ENCODE peak calls at places on chromosomes 16 and 17, in ten cellular contexts. M is colonic mucosa, W is endothelial cell of umbilical vein, J is foreskin fibroblast, B is omental fat pad, D is AG04450, V is Calu3, Q is T-helper 1 cell, E is cardiac muscle cell, R is A549. T is an unnamed sample.

GRCh38 chr17:59844884-59845594 is 47.7 kb downstream of the TUBD1 start:
- DNase-seq in M (no peak), W (peak; percentile 57), J (peak; percentile 44), B (no peak), D (no peak), V (no peak), Q (no peak), E (no peak), R (peak; percentile 89), T (no peak)

GRCh38 chr17:68101992-68102758 is 66.6 kb downstream of the KPNA2 start:
- DNase-seq in M (peak; percentile 60), W (peak; percentile 28), J (peak; percentile 27), B (no peak), D (no peak), V (peak; percentile 27), Q (no peak), E (peak; percentile 3), R (peak; percentile 23), T (no peak)

GRCh38 chr17:65279456-65279855 is 142.3 kb downstream of the RGS9 start:
- DNase-seq in M (no peak), W (no peak), J (no peak), B (no peak), D (no peak), V (no peak), Q (no peak), E (no peak), R (no peak), T (no peak)

GRCh38 chr17:73359987-73360410 is 48.2 kb upstream of the CDC42EP4 start:
- DNase-seq in M (peak; percentile 71), W (no peak), J (no peak), B (no peak), D (no peak), V (peak; percentile 76), Q (no peak), E (no peak), R (no peak), T (no peak)

GRCh38 chr17:4446326-4447051 is 12.7 kb downstream of the SPNS3 start:
- DNase-seq in M (no peak), W (peak; percentile 29), J (no peak), B (no peak), D (no peak), V (no peak), Q (no peak), E (no peak), R (no peak), T (no peak)

GRCh38 chr17:75346906-75347305 is 57.7 kb upstream of the SLC25A19 start:
- DNase-seq in M (no peak), W (no peak), J (peak; percentile 72), B (no peak), D (no peak), V (peak; percentile 30), Q (no peak), E (no peak), R (no peak), T (no peak)

GRCh38 chr17:48427598-48427997 is 2.4 kb downstream of the SKAP1 start:
- DNase-seq in M (no peak), W (no peak), J (no peak), B (no peak), D (no peak), V (no peak), Q (peak; percentile 49), E (no peak), R (no peak), T (no peak)

GRCh38 chr16:65070831-65071230 is 51.0 kb downstream of the CDH11 start:
- DNase-seq in M (peak; percentile 53), W (peak; percentile 82), J (peak; percentile 98), B (no peak), D (peak; percentile 90), V (no peak), Q (no peak), E (peak; percentile 23), R (peak; percentile 87), T (peak; percentile 96)

GRCh38 chr17:80108321-80108971 is 7.1 kb downstream of the GAA start:
- DNase-seq in M (no peak), W (no peak), J (no peak), B (no peak), D (no peak), V (no peak), Q (no peak), E (no peak), R (no peak), T (no peak)

GRCh38 chr16:1788708-1789100 is 4.8 kb downstream of the IGFALS start:
- DNase-seq in M (no peak), W (no peak), J (no peak), B (no peak), D (no peak), V (no peak), Q (peak; percentile 1), E (no peak), R (no peak), T (no peak)

GRCh38 chr17:31156326-31156725 is 61.5 kb downstream of the NF1 start:
- DNase-seq in M (no peak), W (no peak), J (peak; percentile 52), B (no peak), D (peak; percentile 21), V (no peak), Q (no peak), E (no peak), R (no peak), T (peak; percentile 64)

GRCh38 chr17:77128895-77129567 is 11.7 kb upstream of the SEC14L1 start:
- DNase-seq in M (no peak), W (no peak), J (peak; percentile 48), B (no peak), D (no peak), V (no peak), Q (no peak), E (no peak), R (no peak), T (no peak)

GRCh38 chr16:10536814-10537389 is 43.5 kb downstream of the EMP2 start:
- DNase-seq in M (no peak), W (no peak), J (no peak), B (no peak), D (no peak), V (no peak), Q (no peak), E (no peak), R (no peak), T (no peak)

GRCh38 chr16:58225965-58226602 is 28.2 kb upstream of the CSNK2A2 start:
- DNase-seq in M (no peak), W (no peak), J (no peak), B (no peak), D (no peak), V (no peak), Q (no peak), E (no peak), R (no peak), T (no peak)

GRCh38 chr16:14389359-14389758 is 240.7 kb downstream of the PARN start:
- DNase-seq in M (no peak), W (no peak), J (no peak), B (no peak), D (no peak), V (no peak), Q (no peak), E (no peak), R (no peak), T (no peak)

GRCh38 chr16:31880322-31880979 is 6.8 kb downstream of the ZNF267 start:
- DNase-seq in M (no peak), W (peak; percentile 66), J (peak; percentile 51), B (no peak), D (no peak), V (peak; percentile 23), Q (no peak), E (no peak), R (no peak), T (peak; percentile 75)

GRCh38 chr17:77884019-77884418 is 74.5 kb upstream of the TNRC6C start:
- DNase-seq in M (no peak), W (no peak), J (no peak), B (no peak), D (no peak), V (no peak), Q (no peak), E (peak; percentile 73), R (no peak), T (peak; percentile 16)

GRCh38 chr16:48720266-48720665 is 110.3 kb upstream of the N4BP1 start:
- DNase-seq in M (no peak), W (no peak), J (no peak), B (no peak), D (no peak), V (peak; percentile 19), Q (no peak), E (peak; percentile 79), R (peak; percentile 4), T (no peak)

GRCh38 chr17:57445051-57445450 is 188.7 kb downstream of the MSI2 start:
- DNase-seq in M (no peak), W (no peak), J (no peak), B (no peak), D (no peak), V (no peak), Q (no peak), E (peak; percentile 25), R (peak; percentile 81), T (no peak)

GRCh38 chr16:11391576-11391975 is 46.3 kb downstream of the RMI2 start:
- DNase-seq in M (no peak), W (no peak), J (no peak), B (no peak), D (no peak), V (peak; percentile 48), Q (no peak), E (no peak), R (no peak), T (no peak)

GRCh38 chr16:19524866-19525723 is 1.4 kb downstream of the CCP110 start:
- DNase-seq in M (no peak), W (peak; percentile 50), J (peak; percentile 30), B (no peak), D (no peak), V (no peak), Q (no peak), E (peak; percentile 6), R (no peak), T (no peak)

GRCh38 chr17:56867948-56868376 is 34.0 kb downstream of the DGKE start:
- DNase-seq in M (no peak), W (peak; percentile 90), J (peak; percentile 78), B (no peak), D (peak; percentile 3), V (no peak), Q (no peak), E (no peak), R (no peak), T (peak; percentile 79)

GRCh38 chr16:59988591-59988990 is 1254.5 kb upstream of the GOT2 start:
- DNase-seq in M (no peak), W (no peak), J (no peak), B (no peak), D (no peak), V (no peak), Q (no peak), E (no peak), R (no peak), T (no peak)

GRCh38 chr16:8751481-8752311 is 45.7 kb downstream of the TMEM186 start:
- DNase-seq in M (no peak), W (peak; percentile 13), J (peak; percentile 72), B (no peak), D (peak; percentile 51), V (peak; percentile 10), Q (no peak), E (no peak), R (peak; percentile 39), T (peak; percentile 25)

GRCh38 chr17:34581446-34582184 is 2.2 kb downstream of the TMEM132E start:
- DNase-seq in M (no peak), W (no peak), J (no peak), B (no peak), D (no peak), V (no peak), Q (no peak), E (peak; percentile 46), R (no peak), T (no peak)

GRCh38 chr17:72931635-72932034 is 160.9 kb downstream of the SLC39A11 start:
- DNase-seq in M (no peak), W (no peak), J (no peak), B (no peak), D (no peak), V (peak; percentile 26), Q (no peak), E (no peak), R (no peak), T (no peak)

GRCh38 chr16:1090620-1091587 is 5.1 kb downstream of the C1QTNF8 start:
- DNase-seq in M (no peak), W (no peak), J (no peak), B (no peak), D (no peak), V (no peak), Q (no peak), E (peak; percentile 67), R (no peak), T (no peak)

GRCh38 chr17:61454932-61455753 is 2.9 kb downstream of the TBX4 start:
- DNase-seq in M (no peak), W (no peak), J (peak; percentile 65), B (no peak), D (no peak), V (no peak), Q (no peak), E (no peak), R (no peak), T (no peak)